ENCODE peak calls at places on chromosomes 6 and 20, in eight cellular contexts. One of them, this sample, is unnamed.

GRCh38 chr6:148565931-148566663 is 180.7 kb upstream of the UST start:
- DNase-seq in stomach: peak
- DNase-seq in CD8-positive, alpha-beta T cell: no peak
- DNase-seq in left lung: no peak
- DNase-seq in ovary: no peak
- DNase-seq in astrocyte: peak
- DNase-seq in OCI-LY7: no peak
- DNase-seq in lung: no peak
- DNase-seq in this sample: no peak

GRCh38 chr6:34664270-34664971 is 32.1 kb downstream of the ILRUN start:
- DNase-seq in stomach: no peak
- DNase-seq in astrocyte: no peak
- DNase-seq in lung: no peak
- DNase-seq in ovary: no peak
- DNase-seq in left lung: no peak
- DNase-seq in OCI-LY7: no peak
- DNase-seq in CD8-positive, alpha-beta T cell: no peak
- DNase-seq in this sample: no peak

GRCh38 chr6:26215200-26216014 is 128.2 kb downstream of the HFE start:
- DNase-seq in OCI-LY7: peak
- DNase-seq in CD8-positive, alpha-beta T cell: no peak
- DNase-seq in astrocyte: no peak
- DNase-seq in left lung: no peak
- DNase-seq in ovary: no peak
- DNase-seq in lung: no peak
- DNase-seq in stomach: no peak
- DNase-seq in this sample: no peak

GRCh38 chr6:75318900-75319299 is 34.3 kb upstream of the TMEM30A start:
- DNase-seq in CD8-positive, alpha-beta T cell: no peak
- DNase-seq in lung: no peak
- DNase-seq in OCI-LY7: no peak
- DNase-seq in left lung: no peak
- DNase-seq in ovary: no peak
- DNase-seq in astrocyte: no peak
- DNase-seq in stomach: no peak
- DNase-seq in this sample: no peak

GRCh38 chr6:34546551-34547321 is 9.4 kb downstream of the SPDEF start:
- DNase-seq in CD8-positive, alpha-beta T cell: no peak
- DNase-seq in stomach: peak
- DNase-seq in OCI-LY7: no peak
- DNase-seq in astrocyte: no peak
- DNase-seq in ovary: peak
- DNase-seq in lung: peak
- DNase-seq in left lung: no peak
- DNase-seq in this sample: peak

GRCh38 chr20:57444394-57445048 is 53.3 kb downstream of the RBM38 start:
- DNase-seq in left lung: no peak
- DNase-seq in stomach: no peak
- DNase-seq in astrocyte: no peak
- DNase-seq in ovary: no peak
- DNase-seq in CD8-positive, alpha-beta T cell: no peak
- DNase-seq in lung: no peak
- DNase-seq in OCI-LY7: no peak
- DNase-seq in this sample: no peak

GRCh38 chr20:32832664-32833063 is 12.9 kb downstream of the MAPRE1 start:
- DNase-seq in left lung: no peak
- DNase-seq in lung: no peak
- DNase-seq in OCI-LY7: no peak
- DNase-seq in stomach: no peak
- DNase-seq in astrocyte: no peak
- DNase-seq in ovary: no peak
- DNase-seq in CD8-positive, alpha-beta T cell: no peak
- DNase-seq in this sample: no peak

GRCh38 chr6:170523256-170524187 is 29.6 kb downstream of the PSMB1 start:
- DNase-seq in OCI-LY7: no peak
- DNase-seq in lung: no peak
- DNase-seq in stomach: no peak
- DNase-seq in astrocyte: no peak
- DNase-seq in ovary: no peak
- DNase-seq in CD8-positive, alpha-beta T cell: no peak
- DNase-seq in left lung: no peak
- DNase-seq in this sample: no peak

GRCh38 chr6:10237284-10238043 is 177.4 kb downstream of the TFAP2A start:
- DNase-seq in astrocyte: peak
- DNase-seq in stomach: no peak
- DNase-seq in lung: no peak
- DNase-seq in OCI-LY7: no peak
- DNase-seq in ovary: no peak
- DNase-seq in left lung: no peak
- DNase-seq in CD8-positive, alpha-beta T cell: no peak
- DNase-seq in this sample: peak

GRCh38 chr6:26016326-26017275 is 54.0 kb downstream of the TRIM38 start:
- DNase-seq in stomach: no peak
- DNase-seq in OCI-LY7: no peak
- DNase-seq in astrocyte: peak
- DNase-seq in CD8-positive, alpha-beta T cell: no peak
- DNase-seq in ovary: peak
- DNase-seq in left lung: peak
- DNase-seq in lung: no peak
- DNase-seq in this sample: no peak

GRCh38 chr6:163324928-163325784 is 89.4 kb upstream of the QKI start:
- DNase-seq in lung: no peak
- DNase-seq in stomach: peak
- DNase-seq in left lung: peak
- DNase-seq in OCI-LY7: no peak
- DNase-seq in CD8-positive, alpha-beta T cell: no peak
- DNase-seq in ovary: no peak
- DNase-seq in astrocyte: peak
- DNase-seq in this sample: no peak

GRCh38 chr20:2101057-2101934 is at the start of gene STK35:
- DNase-seq in astrocyte: no peak
- DNase-seq in OCI-LY7: peak
- DNase-seq in ovary: no peak
- DNase-seq in CD8-positive, alpha-beta T cell: no peak
- DNase-seq in left lung: peak
- DNase-seq in stomach: no peak
- DNase-seq in lung: peak
- DNase-seq in this sample: peak

GRCh38 chr6:13769655-13770053 is 44.7 kb downstream of the MCUR1 start:
- DNase-seq in left lung: peak
- DNase-seq in lung: no peak
- DNase-seq in OCI-LY7: no peak
- DNase-seq in CD8-positive, alpha-beta T cell: no peak
- DNase-seq in stomach: peak
- DNase-seq in ovary: no peak
- DNase-seq in astrocyte: no peak
- DNase-seq in this sample: no peak

GRCh38 chr6:1153696-1154245 is 158.1 kb upstream of the FOXQ1 start:
- DNase-seq in lung: no peak
- DNase-seq in left lung: no peak
- DNase-seq in OCI-LY7: no peak
- DNase-seq in ovary: no peak
- DNase-seq in astrocyte: no peak
- DNase-seq in stomach: no peak
- DNase-seq in CD8-positive, alpha-beta T cell: no peak
- DNase-seq in this sample: no peak

GRCh38 chr6:163877877-163878639 is 463.5 kb downstream of the QKI start:
- DNase-seq in stomach: no peak
- DNase-seq in left lung: peak
- DNase-seq in lung: no peak
- DNase-seq in ovary: no peak
- DNase-seq in CD8-positive, alpha-beta T cell: no peak
- DNase-seq in OCI-LY7: no peak
- DNase-seq in astrocyte: no peak
- DNase-seq in this sample: no peak

GRCh38 chr6:36353411-36353915 is 16.8 kb upstream of the BNIP5 start:
- DNase-seq in CD8-positive, alpha-beta T cell: no peak
- DNase-seq in lung: no peak
- DNase-seq in astrocyte: peak
- DNase-seq in left lung: no peak
- DNase-seq in ovary: no peak
- DNase-seq in OCI-LY7: no peak
- DNase-seq in stomach: no peak
- DNase-seq in this sample: no peak

GRCh38 chr6:43368517-43369160 is 808 bp downstream of the ZNF318 start:
- DNase-seq in left lung: peak
- DNase-seq in ovary: peak
- DNase-seq in astrocyte: peak
- DNase-seq in CD8-positive, alpha-beta T cell: no peak
- DNase-seq in OCI-LY7: peak
- DNase-seq in lung: peak
- DNase-seq in stomach: peak
- DNase-seq in this sample: peak

GRCh38 chr20:57633945-57634491 is 13.8 kb upstream of the ZBP1 start:
- DNase-seq in CD8-positive, alpha-beta T cell: no peak
- DNase-seq in ovary: no peak
- DNase-seq in stomach: no peak
- DNase-seq in astrocyte: no peak
- DNase-seq in lung: no peak
- DNase-seq in left lung: peak
- DNase-seq in OCI-LY7: peak
- DNase-seq in this sample: no peak

GRCh38 chr6:111757342-111757741 is 115.9 kb downstream of the FYN start:
- DNase-seq in stomach: no peak
- DNase-seq in CD8-positive, alpha-beta T cell: no peak
- DNase-seq in lung: no peak
- DNase-seq in OCI-LY7: no peak
- DNase-seq in left lung: no peak
- DNase-seq in astrocyte: peak
- DNase-seq in ovary: no peak
- DNase-seq in this sample: no peak

GRCh38 chr6:125165256-125165655 is 11.7 kb downstream of the TPD52L1 start:
- DNase-seq in left lung: no peak
- DNase-seq in lung: no peak
- DNase-seq in astrocyte: peak
- DNase-seq in OCI-LY7: no peak
- DNase-seq in stomach: no peak
- DNase-seq in CD8-positive, alpha-beta T cell: no peak
- DNase-seq in ovary: no peak
- DNase-seq in this sample: no peak

GRCh38 chr6:125166711-125167110 is 13.1 kb downstream of the TPD52L1 start:
- DNase-seq in CD8-positive, alpha-beta T cell: no peak
- DNase-seq in left lung: no peak
- DNase-seq in lung: no peak
- DNase-seq in OCI-LY7: no peak
- DNase-seq in astrocyte: no peak
- DNase-seq in stomach: no peak
- DNase-seq in ovary: no peak
- DNase-seq in this sample: no peak

GRCh38 chr6:125169522-125169921 is 15.9 kb downstream of the TPD52L1 start:
- DNase-seq in OCI-LY7: no peak
- DNase-seq in astrocyte: no peak
- DNase-seq in stomach: no peak
- DNase-seq in lung: no peak
- DNase-seq in left lung: no peak
- DNase-seq in ovary: no peak
- DNase-seq in CD8-positive, alpha-beta T cell: no peak
- DNase-seq in this sample: no peak

GRCh38 chr6:125170376-125170775 is 16.8 kb downstream of the TPD52L1 start:
- DNase-seq in stomach: no peak
- DNase-seq in OCI-LY7: no peak
- DNase-seq in lung: no peak
- DNase-seq in ovary: no peak
- DNase-seq in CD8-positive, alpha-beta T cell: no peak
- DNase-seq in left lung: no peak
- DNase-seq in astrocyte: no peak
- DNase-seq in this sample: no peak

DNA sequence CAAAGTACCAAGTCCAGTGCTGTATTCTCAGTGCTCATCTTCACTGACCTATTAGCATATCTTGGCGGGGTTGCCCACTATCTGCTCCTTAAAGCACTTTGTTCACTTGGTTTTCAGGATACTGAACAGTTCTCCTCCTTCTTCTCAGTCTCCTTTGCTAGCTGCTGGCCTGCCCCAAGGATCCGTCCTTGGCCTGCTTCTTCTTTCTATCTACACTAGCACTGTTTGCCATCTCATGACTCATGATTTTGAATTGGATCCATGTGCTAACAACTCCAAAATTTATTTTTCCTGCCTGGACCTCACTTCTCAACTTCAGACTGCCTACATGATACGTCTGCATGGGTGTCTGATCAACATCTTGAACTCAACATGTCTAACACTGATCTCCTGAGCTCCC is 15.5 kb downstream of the TPD52L1 start:
- DNase-seq in CD8-positive, alpha-beta T cell: no peak
- DNase-seq in astrocyte: peak
- DNase-seq in ovary: peak
- DNase-seq in stomach: no peak
- DNase-seq in lung: no peak
- DNase-seq in OCI-LY7: no peak
- DNase-seq in left lung: no peak
- DNase-seq in this sample: no peak
- H3K27ac ChIP-seq in CD8-positive, alpha-beta T cell: no peak
- H3K27ac ChIP-seq in astrocyte: no peak
- H3K27ac ChIP-seq in ovary: no peak
- H3K27ac ChIP-seq in stomach: no peak
- H3K27ac ChIP-seq in lung: no peak
- H3K27ac ChIP-seq in OCI-LY7: no peak
- H3K27ac ChIP-seq in left lung: no peak
- H3K27ac ChIP-seq in this sample: no peak

DNA sequence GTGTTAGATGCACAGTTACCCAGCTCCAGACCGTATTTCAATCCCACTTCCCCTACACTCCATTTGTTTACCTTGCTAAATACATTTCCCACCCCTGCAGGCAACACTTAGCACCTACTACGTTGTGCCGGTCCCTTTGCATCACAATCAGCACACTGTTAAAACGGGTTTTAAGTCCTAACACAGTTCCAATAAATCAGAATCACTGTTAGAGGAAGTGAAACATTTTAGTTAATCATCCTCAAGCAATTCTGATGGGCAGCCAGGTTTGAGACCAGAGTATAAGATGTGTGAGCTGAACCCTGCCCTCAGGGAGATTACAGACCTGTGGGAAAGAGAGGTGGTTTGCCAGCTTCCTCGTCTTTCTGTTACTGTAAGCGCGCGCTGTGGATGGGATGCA is 3.0 kb downstream of the ZCCHC3 start:
- DNase-seq in OCI-LY7: peak
- DNase-seq in lung: no peak
- DNase-seq in CD8-positive, alpha-beta T cell: no peak
- DNase-seq in ovary: no peak
- DNase-seq in astrocyte: no peak
- DNase-seq in left lung: no peak
- DNase-seq in stomach: no peak
- DNase-seq in this sample: no peak
- H3K27ac ChIP-seq in OCI-LY7: no peak
- H3K27ac ChIP-seq in lung: no peak
- H3K27ac ChIP-seq in CD8-positive, alpha-beta T cell: no peak
- H3K27ac ChIP-seq in ovary: peak
- H3K27ac ChIP-seq in astrocyte: no peak
- H3K27ac ChIP-seq in left lung: no peak
- H3K27ac ChIP-seq in stomach: peak
- H3K27ac ChIP-seq in this sample: peak

GRCh38 chr20:38143238-38143645 is 21.8 kb downstream of the TGM2 start:
- DNase-seq in astrocyte: no peak
- DNase-seq in stomach: no peak
- DNase-seq in lung: no peak
- DNase-seq in ovary: no peak
- DNase-seq in CD8-positive, alpha-beta T cell: no peak
- DNase-seq in OCI-LY7: no peak
- DNase-seq in left lung: peak
- DNase-seq in this sample: peak
- H3K27ac ChIP-seq in astrocyte: peak
- H3K27ac ChIP-seq in stomach: peak
- H3K27ac ChIP-seq in lung: peak
- H3K27ac ChIP-seq in ovary: no peak
- H3K27ac ChIP-seq in CD8-positive, alpha-beta T cell: no peak
- H3K27ac ChIP-seq in OCI-LY7: no peak
- H3K27ac ChIP-seq in left lung: no peak
- H3K27ac ChIP-seq in this sample: peak

GRCh38 chr6:4101298-4101697 is 22.4 kb upstream of the FAM217A start:
- DNase-seq in OCI-LY7: no peak
- DNase-seq in astrocyte: no peak
- DNase-seq in CD8-positive, alpha-beta T cell: no peak
- DNase-seq in left lung: no peak
- DNase-seq in ovary: no peak
- DNase-seq in lung: no peak
- DNase-seq in stomach: no peak
- DNase-seq in this sample: no peak
- H3K27ac ChIP-seq in OCI-LY7: no peak
- H3K27ac ChIP-seq in astrocyte: no peak
- H3K27ac ChIP-seq in CD8-positive, alpha-beta T cell: no peak
- H3K27ac ChIP-seq in left lung: no peak
- H3K27ac ChIP-seq in ovary: no peak
- H3K27ac ChIP-seq in lung: no peak
- H3K27ac ChIP-seq in stomach: no peak
- H3K27ac ChIP-seq in this sample: no peak

This sample was measured in transverse colon.